ENCODE peak calls at places on chromosomes 5 and 9, in five cellular contexts. F is WERI-Rb-1, W is AG09309, B is fibroblast of lung, T is spleen. P is an unnamed sample.
A peak's percentile ranks its signal among the peaks of the same experiment; 100 is the strongest.

GRCh38 chr9:17135578-17135904 is 701 bp downstream of the CNTLN start:
- DNase-seq in F (no peak), B (no peak), T (no peak), W (no peak), P (no peak)

GRCh38 chr5:80655231-80655784 is 525 bp upstream of the DHFR start:
- DNase-seq in B (no peak), T (no peak), F (no peak), W (no peak), P (no peak)

GRCh38 chr5:78003914-78004313 is 227.8 kb upstream of the TBCA start:
- DNase-seq in B (no peak), F (peak; percentile 52), T (no peak), W (no peak), P (no peak)

GRCh38 chr9:124764774-124765438 is 6.2 kb downstream of the NR6A1 start:
- DNase-seq in B (no peak), F (no peak), T (no peak), W (no peak), P (no peak)

GRCh38 chr9:136854113-136854841 is 2.1 kb downstream of the MAMDC4 start:
- DNase-seq in F (no peak), B (no peak), W (no peak), T (peak; percentile 78), P (no peak)

GRCh38 chr9:134852906-134853654 is 27.5 kb upstream of the FCN2 start:
- DNase-seq in W (no peak), B (no peak), T (no peak), F (no peak), P (no peak)

GRCh38 chr5:53427965-53428364 is 52.5 kb upstream of the FST start:
- DNase-seq in W (no peak), T (no peak), F (no peak), B (no peak), P (no peak)

GRCh38 chr5:168209987-168210386 is 81.5 kb upstream of the WWC1 start:
- DNase-seq in T (no peak), W (no peak), F (no peak), B (peak; percentile 15), P (no peak)

GRCh38 chr9:79021084-79021483 is 550.7 kb upstream of the TLE4 start:
- DNase-seq in W (no peak), T (no peak), B (no peak), F (no peak), P (no peak)

GRCh38 chr5:103778915-103779314 is 216.3 kb upstream of the NUDT12 start:
- DNase-seq in F (no peak), T (no peak), W (no peak), B (no peak), P (no peak)

GRCh38 chr5:8053270-8053669 is 184.3 kb downstream of the MTRR start:
- DNase-seq in W (no peak), T (no peak), F (no peak), B (no peak), P (no peak)

GRCh38 chr9:117809751-117810150 is 105.5 kb downstream of the TLR4 start:
- DNase-seq in F (no peak), W (no peak), B (no peak), T (no peak), P (no peak)

DNA sequence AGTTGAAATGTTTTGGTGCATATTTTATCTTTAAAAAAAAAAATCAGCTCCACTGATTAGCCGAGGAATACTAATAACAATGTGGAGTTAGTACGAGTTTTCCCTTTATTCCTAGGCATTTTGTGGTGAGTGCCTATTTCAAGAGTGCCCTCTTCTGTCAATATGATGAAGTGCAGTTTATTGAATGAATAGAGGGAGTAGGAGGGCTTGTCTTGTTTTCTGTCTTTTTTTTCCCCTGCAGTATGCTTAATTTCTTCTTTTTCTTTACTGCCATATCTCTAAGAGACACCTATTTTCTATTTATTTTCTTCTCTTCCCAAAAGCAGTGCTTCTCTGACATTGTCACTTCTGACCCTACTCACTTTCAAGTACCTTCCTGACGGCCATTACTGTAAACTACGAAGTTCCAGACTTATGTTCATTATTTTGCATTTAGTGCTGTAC is 169.6 kb upstream of the PITX1 start:
- DNase-seq in B (no peak), F (no peak), W (no peak), T (no peak), P (no peak)
- TF ChIP-seq CTCF in B (peak; percentile 5), F (peak; percentile 57), W (peak; percentile 45), T (peak; percentile 32), P (peak; percentile 26)

GRCh38 chr5:60673329-60673728 is 26.6 kb downstream of the DEPDC1B start:
- DNase-seq in F (no peak), W (no peak), T (no peak), B (no peak), P (no peak)

GRCh38 chr5:60672693-60673264 is 27.2 kb downstream of the DEPDC1B start:
- DNase-seq in F (no peak), W (no peak), B (no peak), T (no peak), P (no peak)

GRCh38 chr5:60671899-60672692 is 27.9 kb downstream of the DEPDC1B start:
- DNase-seq in F (no peak), W (no peak), B (no peak), T (no peak), P (no peak)

GRCh38 chr5:60670764-60671163 is 29.2 kb downstream of the DEPDC1B start:
- DNase-seq in F (no peak), B (no peak), W (no peak), T (no peak), P (no peak)

GRCh38 chr5:60668715-60669304 is 31.2 kb downstream of the DEPDC1B start:
- DNase-seq in B (peak; percentile 13), W (no peak), F (no peak), T (no peak), P (peak; percentile 31)
- TF ChIP-seq CTCF in B (no peak), W (peak; percentile 44), F (peak; percentile 15), T (peak; percentile 61), P (peak; percentile 28)

DNA sequence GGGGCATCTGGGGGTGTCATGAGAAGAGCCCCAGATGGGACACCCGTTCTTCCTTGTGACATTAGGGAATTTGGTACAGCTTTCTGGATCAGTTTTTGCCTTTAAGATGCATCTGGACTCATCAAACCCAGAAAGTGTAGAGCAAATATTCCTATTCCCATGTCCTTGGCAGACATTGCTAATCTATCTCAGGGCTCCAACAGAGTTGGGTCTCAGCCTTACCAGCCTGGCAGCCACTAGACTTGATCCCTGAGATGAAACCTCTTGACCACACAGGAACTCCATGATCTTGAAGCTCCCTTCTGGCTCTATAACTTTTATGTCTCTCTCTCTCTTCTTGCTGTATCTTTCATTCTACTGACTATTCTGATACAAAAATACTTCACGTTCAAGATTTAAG is 35.7 kb downstream of the ERGIC1 start:
- DNase-seq in W (no peak), B (peak; percentile 26), T (no peak), F (no peak), P (no peak)
- TF ChIP-seq CTCF in W (no peak), B (no peak), T (no peak), F (no peak), P (no peak)

DNA sequence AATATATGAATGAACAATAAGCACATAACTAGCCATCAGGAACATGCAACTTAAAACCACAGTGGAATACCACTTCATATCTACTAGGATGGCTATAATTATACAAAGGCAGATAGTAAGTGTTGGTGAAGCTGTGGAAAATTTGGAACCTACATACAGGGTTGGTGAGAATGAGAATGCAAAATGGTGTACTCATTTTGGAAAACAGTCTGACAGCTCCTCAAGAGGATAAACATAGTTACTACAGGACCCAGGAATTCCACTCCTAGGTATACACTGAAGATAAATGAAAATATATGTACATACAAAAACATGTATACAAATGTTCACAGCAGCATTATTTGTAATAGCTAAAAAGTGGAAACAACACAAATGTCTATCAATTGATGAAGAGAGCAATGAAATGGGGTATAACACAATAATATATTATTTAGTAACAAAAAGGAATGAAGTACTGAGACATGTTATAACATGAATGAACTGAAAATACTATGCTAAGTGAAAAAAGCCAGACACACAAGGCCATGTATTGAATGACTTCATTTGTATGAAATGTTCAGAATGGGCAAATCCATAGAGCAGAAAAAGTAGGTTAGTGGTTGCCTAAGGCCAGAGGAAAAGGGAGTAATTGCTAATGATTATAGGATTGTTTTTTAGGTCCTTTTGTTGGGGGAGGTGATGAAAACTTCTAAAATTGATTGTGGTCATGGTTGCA is 31.2 kb upstream of the CDK5RAP2 start:
- DNase-seq in T (no peak), W (no peak), B (no peak), F (no peak), P (no peak)
- TF ChIP-seq CTCF in T (no peak), W (peak; percentile 12), B (no peak), F (peak; percentile 19), P (no peak)

DNA sequence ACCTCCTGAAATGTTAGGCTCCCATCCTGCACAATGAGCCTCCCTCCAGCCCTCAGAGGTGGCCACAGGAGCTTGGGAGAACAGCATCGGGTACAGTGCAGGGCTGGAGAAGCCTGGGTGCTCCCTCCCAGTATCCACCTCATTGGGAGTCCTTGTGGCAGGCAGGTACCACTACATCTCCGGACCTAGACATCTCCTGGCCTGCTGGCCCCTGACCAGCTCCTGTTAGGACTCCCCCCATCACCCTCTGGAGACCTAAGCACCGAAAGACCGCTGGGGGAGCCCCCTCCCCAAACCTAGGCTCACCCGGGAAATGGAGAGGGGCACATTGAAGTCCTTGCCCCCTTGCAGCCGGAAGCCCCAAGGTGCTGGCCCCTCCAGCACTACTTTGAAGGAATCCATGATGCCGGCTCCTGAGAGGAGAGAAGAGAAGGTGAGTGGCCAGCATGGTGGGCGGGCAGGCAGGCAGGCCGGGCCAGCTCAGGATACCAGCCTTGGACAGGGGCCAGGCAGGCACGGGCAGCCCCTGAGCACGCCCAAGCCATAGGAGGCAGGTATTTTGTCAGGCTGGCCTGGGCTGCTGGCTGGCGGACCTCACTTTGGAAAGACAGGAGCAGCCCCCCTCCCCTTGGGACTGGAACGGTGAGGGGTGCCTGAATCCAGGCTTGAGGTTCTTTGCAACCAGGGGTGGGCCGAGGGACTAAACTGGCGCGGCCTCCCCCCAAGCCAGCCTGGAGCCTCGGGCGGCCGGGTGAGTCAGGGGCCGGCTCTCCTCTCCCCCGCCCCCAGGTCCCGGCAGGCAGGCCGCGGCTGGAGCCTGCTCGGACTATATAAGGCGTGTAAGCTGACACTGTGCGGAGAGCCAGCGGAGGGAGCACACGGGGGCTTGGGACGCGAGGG is 1.0 kb downstream of the PDLIM7 start:
- DNase-seq in W (peak; percentile 74), B (peak; percentile 95), T (peak; percentile 82), F (peak; percentile 71), P (peak; percentile 85)
- TF ChIP-seq CTCF in W (peak; percentile 44), B (peak; percentile 27), T (no peak), F (peak; percentile 25), P (peak; percentile 62)

GRCh38 chr5:74044936-74045335 is 418.9 kb downstream of the ARHGEF28 start:
- DNase-seq in F (no peak), W (no peak), T (no peak), B (no peak), P (no peak)
- TF ChIP-seq CTCF in F (no peak), W (no peak), T (no peak), B (no peak), P (no peak)

P was measured in astrocyte of the cerebellum.